ENCODE peak calls at places on chromosome 19, in six cellular contexts. H, N, O, S, P and Z are unnamed samples.

GRCh38 chr19:12841094-12841493 is 2.8 kb downstream of the MAST1 start:
- DNase-seq in H (no peak), N (peak), O (peak), S (no peak), P (no peak), Z (no peak)

GRCh38 chr19:23346696-23347095 is 48.6 kb downstream of the ZNF91 start:
- DNase-seq in H (no peak), N (no peak), O (no peak), S (no peak), P (no peak), Z (no peak)

GRCh38 chr19:45361608-45362007 is 8.8 kb downstream of the ERCC2 start:
- DNase-seq in H (no peak), N (no peak), O (no peak), S (no peak), P (no peak), Z (no peak)

GRCh38 chr19:16416574-16416973 is 55.2 kb downstream of the EPS15L1 start:
- DNase-seq in H (no peak), N (no peak), O (no peak), S (no peak), P (no peak), Z (no peak)

GRCh38 chr19:53881482-53882390 is at the start of gene PRKCG:
- DNase-seq in H (peak), N (peak), O (peak), S (peak), P (peak), Z (no peak)

GRCh38 chr19:38497907-38498306 is 64.4 kb downstream of the RYR1 start:
- DNase-seq in H (no peak), N (no peak), O (no peak), S (no peak), P (no peak), Z (no peak)

GRCh38 chr19:50333737-50334617 is 4.8 kb upstream of the KCNC3 start:
- DNase-seq in H (no peak), N (peak), O (peak), S (peak), P (no peak), Z (no peak)

GRCh38 chr19:55550321-55550650 is 4.9 kb upstream of the SBK3 start:
- DNase-seq in H (no peak), N (no peak), O (no peak), S (no peak), P (no peak), Z (no peak)

GRCh38 chr19:7494416-7495098 is 5.7 kb upstream of the PEX11G start:
- DNase-seq in H (no peak), N (no peak), O (no peak), S (no peak), P (peak), Z (no peak)

GRCh38 chr19:38538386-38538785 is 79.4 kb downstream of the MAP4K1 start:
- DNase-seq in H (no peak), N (no peak), O (no peak), S (no peak), P (no peak), Z (no peak)

GRCh38 chr19:43527860-43528622 is 1.0 kb upstream of the ETHE1 start:
- DNase-seq in H (peak), N (no peak), O (no peak), S (no peak), P (no peak), Z (no peak)

GRCh38 chr19:52066258-52066866 is 17.7 kb upstream of the ZNF432 start:
- DNase-seq in H (no peak), N (no peak), O (no peak), S (no peak), P (no peak), Z (no peak)

GRCh38 chr19:16896913-16897571 is 8.2 kb downstream of the F2RL3 start:
- DNase-seq in H (peak), N (peak), O (peak), S (peak), P (peak), Z (peak)

GRCh38 chr19:33465834-33466233 is 55.8 kb downstream of the PEPD start:
- DNase-seq in H (no peak), N (no peak), O (no peak), S (no peak), P (no peak), Z (no peak)

GRCh38 chr19:1260749-1261511 is 8.2 kb upstream of the CIRBP start:
- DNase-seq in H (peak), N (peak), O (peak), S (peak), P (peak), Z (peak)

GRCh38 chr19:49151339-49152217 is 3.6 kb downstream of the HRC start:
- DNase-seq in H (peak), N (peak), O (peak), S (peak), P (no peak), Z (peak)

GRCh38 chr19:45368127-45368526 is 2.2 kb downstream of the ERCC2 start:
- DNase-seq in H (no peak), N (no peak), O (no peak), S (no peak), P (no peak), Z (no peak)

GRCh38 chr19:19656451-19657396 is 6.8 kb downstream of the ATP13A1 start:
- DNase-seq in H (no peak), N (no peak), O (no peak), S (no peak), P (no peak), Z (no peak)

GRCh38 chr19:8441725-8442544 is 2.8 kb upstream of the HNRNPM start:
- DNase-seq in H (no peak), N (peak), O (peak), S (no peak), P (no peak), Z (no peak)

GRCh38 chr19:6753178-6754031 is 13.8 kb downstream of the SH2D3A start:
- DNase-seq in H (peak), N (peak), O (peak), S (peak), P (peak), Z (peak)

GRCh38 chr19:51354742-51355148 is 11.4 kb downstream of the ETFB start:
- DNase-seq in H (no peak), N (peak), O (peak), S (no peak), P (peak), Z (no peak)

GRCh38 chr19:10864538-10864899 is 6.8 kb upstream of the CARM1 start:
- DNase-seq in H (peak), N (peak), O (peak), S (peak), P (peak), Z (peak)

GRCh38 chr19:42693760-42694350 is 46.4 kb downstream of the PSG3 start:
- DNase-seq in H (peak), N (peak), O (no peak), S (peak), P (peak), Z (peak)

GRCh38 chr19:55145241-55145640 is 3.8 kb downstream of the TNNT1 start:
- DNase-seq in H (peak), N (no peak), O (no peak), S (no peak), P (no peak), Z (no peak)

GRCh38 chr19:17348700-17349099 is 11.3 kb downstream of the GTPBP3 start:
- DNase-seq in H (no peak), N (peak), O (peak), S (peak), P (peak), Z (no peak)

GRCh38 chr19:7366701-7367420 is 18.1 kb downstream of the ARHGEF18 start:
- DNase-seq in H (peak), N (no peak), O (no peak), S (peak), P (peak), Z (peak)

GRCh38 chr19:47824396-47824795 is 2.7 kb downstream of the CRX start:
- DNase-seq in H (no peak), N (no peak), O (no peak), S (no peak), P (no peak), Z (no peak)

GRCh38 chr19:47832723-47833122 is 11.0 kb downstream of the CRX start:
- DNase-seq in H (no peak), N (no peak), O (no peak), S (peak), P (no peak), Z (no peak)

GRCh38 chr19:47821460-47822020 is at the start of gene CRX:
- DNase-seq in H (no peak), N (no peak), O (no peak), S (no peak), P (no peak), Z (no peak)

DNA sequence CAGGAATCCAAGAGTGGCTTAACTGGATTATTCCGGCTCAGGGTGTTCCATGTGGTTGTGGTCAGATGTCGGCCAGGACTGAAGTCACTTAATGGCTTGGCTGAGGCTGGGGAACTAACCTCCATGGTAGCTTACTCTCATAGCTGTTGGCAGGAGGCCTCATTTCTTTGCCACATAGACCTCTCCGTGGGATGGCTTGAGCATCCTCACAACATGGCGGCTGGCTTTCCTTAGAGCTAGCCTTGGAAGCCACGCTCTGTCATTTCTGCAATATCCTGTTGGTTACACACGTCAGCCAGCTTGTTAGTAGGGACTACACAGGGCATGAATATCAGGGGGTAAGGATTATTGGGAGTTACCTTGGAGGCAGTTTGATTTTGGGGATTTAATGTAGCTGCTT is 5.1 kb downstream of the CRX start:
- DNase-seq in H (no peak), N (no peak), O (no peak), S (no peak), P (no peak), Z (no peak)
- TF ChIP-seq MAX in H (no peak), N (no peak), O (no peak), S (no peak), P (no peak), Z (no peak)

GRCh38 chr19:3285647-3286176 is 61.3 kb downstream of the CELF5 start:
- DNase-seq in H (no peak), N (no peak), O (peak), S (no peak), P (peak), Z (no peak)
- TF ChIP-seq MAX in H (no peak), N (peak), O (peak), S (peak), P (peak), Z (peak)

GRCh38 chr19:46834121-46834520 is 16.5 kb downstream of the AP2S1 start:
- DNase-seq in H (no peak), N (no peak), O (no peak), S (no peak), P (no peak), Z (no peak)
- TF ChIP-seq MAX in H (no peak), N (no peak), O (no peak), S (no peak), P (no peak), Z (no peak)

GRCh38 chr19:40800339-40800996 is 1.5 kb downstream of the EGLN2 start:
- DNase-seq in H (no peak), N (no peak), O (no peak), S (no peak), P (no peak), Z (no peak)
- TF ChIP-seq MAX in H (no peak), N (no peak), O (no peak), S (no peak), P (no peak), Z (no peak)

GRCh38 chr19:29480507-29480906 is 45.3 kb upstream of the VSTM2B start:
- DNase-seq in H (no peak), N (no peak), O (no peak), S (no peak), P (no peak), Z (no peak)

GRCh38 chr19:29476528-29476927 is 49.3 kb upstream of the VSTM2B start:
- DNase-seq in H (no peak), N (no peak), O (no peak), S (no peak), P (no peak), Z (no peak)

GRCh38 chr19:29477831-29478577 is 47.8 kb upstream of the VSTM2B start:
- DNase-seq in H (no peak), N (no peak), O (peak), S (no peak), P (no peak), Z (no peak)

GRCh38 chr19:29479941-29480340 is 45.9 kb upstream of the VSTM2B start:
- DNase-seq in H (no peak), N (no peak), O (peak), S (no peak), P (no peak), Z (no peak)

DNA sequence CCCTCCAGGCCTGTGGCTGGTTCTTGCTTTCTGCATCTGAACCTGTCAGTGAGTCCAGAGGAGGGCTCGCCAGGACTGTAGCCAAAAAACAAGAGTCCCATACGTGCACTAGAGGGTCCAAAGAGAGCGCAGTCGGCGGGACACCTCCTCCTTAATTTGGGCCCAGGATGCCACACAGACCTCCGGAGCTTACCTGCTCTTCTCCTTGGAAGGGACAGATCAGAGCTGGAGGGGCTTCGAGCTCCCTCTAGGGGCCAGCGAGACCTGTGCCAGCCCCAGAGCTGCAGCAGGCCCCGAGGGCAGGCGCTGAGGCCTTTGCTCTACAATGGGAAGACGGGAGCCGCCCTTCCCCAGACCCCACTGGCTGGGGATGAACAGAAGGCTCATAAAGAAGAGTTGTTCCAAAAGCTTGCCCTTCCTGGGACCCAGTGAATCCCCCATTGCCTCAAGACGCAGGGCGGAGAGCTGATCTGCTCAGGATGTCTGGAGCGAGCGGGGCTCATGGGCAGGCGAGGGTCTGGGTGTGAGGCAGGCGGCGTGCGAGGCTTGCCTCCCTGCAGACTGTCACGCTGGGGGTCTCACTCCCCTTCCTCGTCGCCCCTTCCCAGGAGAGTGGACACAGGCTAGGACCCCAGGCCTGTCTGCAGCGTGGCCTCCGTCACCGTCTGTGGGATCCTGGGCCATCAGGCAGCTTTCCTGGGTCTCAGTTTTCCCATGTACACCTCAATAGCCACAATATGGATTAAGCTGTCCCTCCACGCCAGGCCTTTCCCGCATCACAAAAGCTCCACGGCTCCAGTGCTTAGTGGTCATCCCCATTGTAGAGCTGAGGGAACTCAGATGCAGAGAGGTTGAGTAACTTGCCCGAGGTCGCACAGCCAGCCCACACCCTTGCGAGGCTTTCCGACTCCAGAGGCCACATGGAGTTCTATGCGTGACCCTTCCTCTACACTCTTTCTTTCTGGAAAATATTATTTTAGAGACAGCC is 46.9 kb upstream of the VSTM2B start:
- DNase-seq in H (peak), N (peak), O (peak), S (peak), P (peak), Z (peak)
- TF ChIP-seq MAX in H (no peak), N (no peak), O (no peak), S (no peak), P (no peak), Z (no peak)